ENCODE peak calls at places on chromosomes 16 and 17, in nine cellular contexts. J is body of pancreas, N is suprapubic skin, R is A549, U is IMR-90, X is transverse colon, G is uterus, B is prostate gland, S is K562. A is an unnamed sample.

GRCh38 chr16:73058221-73058615 is 10.3 kb upstream of the ZFHX3 start:
- DNase-seq in S (peak; percentile 29), B (no peak), G (peak; percentile 57), J (peak; percentile 66), U (no peak), X (peak; percentile 58), N (peak; percentile 67), R (no peak), A (no peak)

GRCh38 chr17:29042679-29043538 is at the start of gene PIPOX:
- DNase-seq in N (no peak), S (peak; percentile 38), G (no peak), U (peak; percentile 15), X (peak; percentile 15), R (no peak), B (no peak), J (peak; percentile 43), A (no peak)

GRCh38 chr16:31201511-31202401 is 804 bp downstream of the PYCARD start:
- DNase-seq in S (peak; percentile 64), U (no peak), R (no peak), B (no peak), J (peak; percentile 35), N (peak; percentile 79), X (peak; percentile 85), G (no peak), A (no peak)

GRCh38 chr17:410674-411401 is 58.2 kb upstream of the RPH3AL start:
- DNase-seq in J (peak; percentile 19), X (peak; percentile 30), N (peak; percentile 72), S (peak; percentile 22), B (no peak), G (peak; percentile 20), U (peak; percentile 12), R (no peak), A (no peak)

GRCh38 chr16:72467157-72467759 is 295.3 kb upstream of the PMFBP1 start:
- DNase-seq in N (no peak), J (no peak), G (no peak), X (no peak), S (peak; percentile 12), B (no peak), U (peak; percentile 60), R (peak; percentile 2), A (no peak)

GRCh38 chr16:85171809-85172464 is 59.7 kb upstream of the CIBAR2 start:
- DNase-seq in G (no peak), N (no peak), X (no peak), U (no peak), J (no peak), R (no peak), S (peak; percentile 92), B (no peak), A (no peak)

GRCh38 chr17:76382803-76383644 is 1.4 kb upstream of the SPHK1 start:
- DNase-seq in J (peak; percentile 44), R (peak; percentile 87), G (no peak), S (peak; percentile 86), X (peak; percentile 67), U (peak; percentile 78), B (peak; percentile 69), N (no peak), A (no peak)

GRCh38 chr17:81040791-81041337 is 5.9 kb downstream of the BAIAP2 start:
- DNase-seq in B (no peak), S (peak; percentile 83), U (no peak), R (peak; percentile 77), G (no peak), X (no peak), J (no peak), N (no peak), A (no peak)

GRCh38 chr16:88376053-88376834 is 6.5 kb upstream of the ZNF469 start:
- DNase-seq in J (peak; percentile 3), R (no peak), U (no peak), B (no peak), X (no peak), S (no peak), N (no peak), G (no peak), A (no peak)

DNA sequence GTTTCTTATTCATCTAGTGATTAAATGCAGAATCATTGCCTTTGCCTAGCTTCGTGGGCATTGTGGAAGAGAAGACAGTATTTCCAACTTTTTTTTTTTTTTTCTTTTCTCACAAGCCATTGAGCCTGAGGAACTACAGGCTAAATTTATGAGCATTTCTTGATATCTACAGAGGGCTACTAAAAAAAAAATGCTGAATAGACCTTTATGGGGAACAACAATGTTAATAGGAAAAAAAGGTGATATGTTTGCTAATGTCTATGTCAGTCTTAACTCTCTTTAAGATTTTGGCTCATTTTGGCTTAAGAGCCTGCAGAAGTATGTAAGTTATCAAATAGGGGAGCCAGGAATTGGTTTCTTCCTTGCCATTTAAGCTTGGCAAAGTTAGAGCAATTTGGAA is 6.0 kb downstream of the WIPF2 start:
- DNase-seq in B (no peak), S (no peak), J (no peak), R (no peak), G (no peak), N (no peak), U (no peak), X (no peak), A (no peak)
- H3K4me3 ChIP-seq in B (no peak overlapping the region), S (no peak overlapping the region), J (no peak overlapping the region), R (no peak overlapping the region), G (no peak overlapping the region), N (no peak overlapping the region), U (no peak overlapping the region), X (no peak overlapping the region), A (no peak overlapping the region)

DNA sequence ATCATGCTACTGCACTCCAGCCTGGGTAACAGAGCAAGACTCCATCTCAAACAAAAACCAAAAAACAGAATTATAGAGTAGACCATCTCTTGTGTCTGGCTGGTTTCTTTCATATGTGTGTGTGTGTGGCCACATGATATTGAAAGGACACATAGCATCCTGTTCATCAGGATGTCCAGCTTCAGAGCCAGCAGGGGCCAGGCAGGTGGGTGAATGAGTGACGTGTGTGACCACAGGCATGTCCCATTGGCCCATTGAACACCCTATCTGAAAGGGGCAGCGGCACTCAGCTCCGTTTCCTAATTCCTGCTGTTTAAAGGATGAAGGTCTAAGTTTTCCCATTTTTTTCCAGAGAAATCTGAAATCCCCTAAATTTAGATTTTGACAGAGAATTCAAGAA is 174.2 kb downstream of the PRKCB start:
- DNase-seq in U (no peak), R (no peak), G (no peak), J (no peak), N (no peak), S (no peak), X (no peak), B (no peak), A (no peak)
- H3K4me1 ChIP-seq in U (no peaks in the 10 kb centered on the region), R (no peaks in the 10 kb centered on the region), G (no peaks in the 10 kb centered on the region), J (no peaks in the 10 kb centered on the region), N (no peaks in the 10 kb centered on the region), S (peaks cover 14% of the 10 kb centered on the region), X (peaks cover 25% of the 10 kb centered on the region), B (no peaks in the 10 kb centered on the region), A (no peaks in the 10 kb centered on the region)

GRCh38 chr17:42311240-42312034 is 23.1 kb downstream of the STAT5A start:
- DNase-seq in X (peak; percentile 78), B (peak; percentile 65), R (no peak), U (peak; percentile 94), S (peak; percentile 84), N (peak; percentile 93), G (peak; percentile 93), J (peak; percentile 65), A (no peak)
- TF ChIP-seq POLR2A in X (no peak), B (no peak), R (no peak), U (no peak), S (peak; percentile 79), N (no peak), G (peak; percentile 16), J (no peak), A (no peak)

DNA sequence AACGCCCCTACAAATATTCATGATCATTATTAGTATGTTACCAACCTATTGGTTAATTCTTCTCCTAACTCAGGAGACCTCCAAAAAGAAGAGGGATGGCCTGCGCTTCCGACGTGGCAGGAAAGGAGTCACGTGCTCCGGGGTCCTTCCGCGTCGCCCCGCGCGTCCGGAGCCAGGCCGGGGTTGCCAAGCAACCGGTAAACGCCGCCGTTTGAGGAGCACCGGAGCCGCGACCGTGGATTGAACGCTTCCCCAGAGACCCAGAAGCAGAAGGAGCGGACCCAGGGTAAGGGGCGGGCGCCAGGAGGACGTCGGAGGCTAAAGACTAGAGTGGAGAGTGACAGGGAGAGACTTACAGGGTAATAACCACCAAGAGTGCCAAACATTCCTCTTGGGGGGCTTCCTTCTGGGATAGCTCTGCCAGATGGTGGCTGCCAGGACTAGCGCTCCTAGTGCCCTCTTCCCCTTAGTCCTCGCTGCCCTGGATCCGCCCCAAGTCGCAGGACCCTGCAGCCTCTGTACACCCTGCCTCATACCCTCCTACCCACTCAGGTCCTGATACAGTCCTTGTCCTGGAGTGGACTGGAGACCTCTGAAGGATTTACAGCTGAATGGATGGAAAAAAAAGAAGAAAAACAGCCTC is at the start of gene DNAI2:
- DNase-seq in N (no peak), J (peak; percentile 20), U (no peak), B (no peak), X (peak; percentile 35), R (no peak), G (no peak), S (no peak), A (no peak)
- H3K4me3 ChIP-seq in N (no peak within 1 kb of the TSS), J (no peak within 1 kb of the TSS), U (no peak within 1 kb of the TSS), B (no peak within 1 kb of the TSS), X (no peak within 1 kb of the TSS), R (no peak within 1 kb of the TSS), G (no peak within 1 kb of the TSS), S (no peak within 1 kb of the TSS), A (no peak within 1 kb of the TSS)

DNA sequence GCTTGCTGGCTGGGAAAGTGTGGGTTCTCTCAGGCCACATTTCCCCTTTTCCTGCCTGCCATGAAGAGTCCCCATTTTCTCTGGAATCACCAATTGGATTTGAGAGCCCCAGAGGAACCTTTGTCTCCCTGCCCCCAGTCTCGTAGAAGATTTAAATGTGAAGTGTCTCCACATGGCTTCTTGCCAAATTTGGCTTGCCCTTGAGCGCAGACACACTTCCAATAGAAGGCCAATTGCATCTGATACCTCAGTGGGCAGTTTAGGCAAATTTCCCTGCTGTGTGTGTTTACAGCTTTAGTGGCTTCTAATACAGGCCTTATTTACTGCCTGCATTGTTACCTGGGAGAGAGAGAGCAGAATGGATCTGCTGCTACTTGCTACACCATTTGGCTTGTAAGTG is 29.7 kb downstream of the CDK5R1 start:
- DNase-seq in X (no peak), B (no peak), R (no peak), S (no peak), U (no peak), N (no peak), J (no peak), G (no peak), A (no peak)
- H3K4me1 ChIP-seq in X (peaks cover 16% of the 10 kb centered on the region), B (no peaks in the 10 kb centered on the region), R (no peaks in the 10 kb centered on the region), S (no peaks in the 10 kb centered on the region), U (no peaks in the 10 kb centered on the region), N (peaks cover 22% of the 10 kb centered on the region), J (peaks cover 13% of the 10 kb centered on the region), G (no peaks in the 10 kb centered on the region), A (no peaks in the 10 kb centered on the region)

A was measured in breast epithelium.